ENCODE peak calls at places on chromosomes 1 and 21, in nine cellular contexts. N, M, E, R, D, G, W, J and V are unnamed samples.

GRCh38 chr1:36871146-36871971 is 163.0 kb downstream of the GRIK3 start:
- DNase-seq in N (no peak), M (no peak), E (no peak), R (no peak), D (no peak), G (no peak), W (no peak), J (peak; percentile 45), V (no peak)

GRCh38 chr1:93591291-93591832 is 90.3 kb downstream of the BCAR3 start:
- DNase-seq in N (peak; percentile 65), M (no peak), E (no peak), R (no peak), D (no peak), G (no peak), W (peak; percentile 55), J (no peak), V (no peak)

GRCh38 chr1:70779571-70779970 is 268.0 kb downstream of the PTGER3 start:
- DNase-seq in N (no peak), M (no peak), E (no peak), R (no peak), D (no peak), G (no peak), W (no peak), J (no peak), V (no peak)

GRCh38 chr1:67716800-67717199 is 31.8 kb downstream of the GADD45A start:
- DNase-seq in N (peak; percentile 83), M (no peak), E (peak; percentile 7), R (no peak), D (peak; percentile 96), G (no peak), W (peak; percentile 17), J (no peak), V (no peak)

GRCh38 chr1:20588634-20589225 is at the start of gene CDA:
- DNase-seq in N (peak; percentile 70), M (no peak), E (no peak), R (no peak), D (peak; percentile 76), G (no peak), W (peak; percentile 68), J (no peak), V (no peak)

GRCh38 chr1:92483442-92484170 is 3.1 kb downstream of the GFI1 start:
- DNase-seq in N (no peak), M (peak; percentile 70), E (no peak), R (no peak), D (no peak), G (peak; percentile 84), W (no peak), J (no peak), V (no peak)

GRCh38 chr1:20358761-20359263 is 68.1 kb downstream of the VWA5B1 start:
- DNase-seq in N (peak; percentile 45), M (no peak), E (no peak), R (no peak), D (peak; percentile 19), G (no peak), W (peak; percentile 23), J (no peak), V (no peak)

GRCh38 chr1:163168053-163168452 is 34.7 kb downstream of the RGS5 start:
- DNase-seq in N (peak; percentile 53), M (no peak), E (no peak), R (no peak), D (peak; percentile 84), G (no peak), W (peak; percentile 26), J (no peak), V (no peak)

GRCh38 chr1:31726715-31727114 is 22.9 kb upstream of the COL16A1 start:
- DNase-seq in N (no peak), M (no peak), E (no peak), R (no peak), D (no peak), G (no peak), W (no peak), J (no peak), V (no peak)

GRCh38 chr21:15000076-15000475 is 64.7 kb downstream of the NRIP1 start:
- DNase-seq in N (no peak), M (no peak), E (no peak), R (no peak), D (no peak), G (no peak), W (no peak), J (no peak), V (no peak)

GRCh38 chr1:197637406-197637805 is 137.9 kb downstream of the DENND1B start:
- DNase-seq in N (no peak), M (no peak), E (no peak), R (no peak), D (no peak), G (no peak), W (no peak), J (no peak), V (no peak)

GRCh38 chr1:27269276-27269675 is 34.8 kb downstream of the WDTC1 start:
- DNase-seq in N (no peak), M (no peak), E (no peak), R (no peak), D (no peak), G (no peak), W (no peak), J (no peak), V (no peak)

GRCh38 chr1:53543771-53544695 is 84.8 kb downstream of the DMRTB1 start:
- DNase-seq in N (no peak), M (no peak), E (no peak), R (no peak), D (no peak), G (no peak), W (no peak), J (no peak), V (no peak)

GRCh38 chr1:35726814-35727433 is 8.2 kb upstream of the C1orf216 start:
- DNase-seq in N (peak; percentile 65), M (no peak), E (peak; percentile 16), R (peak; percentile 72), D (peak; percentile 61), G (peak; percentile 66), W (peak; percentile 52), J (no peak), V (peak; percentile 12)

GRCh38 chr1:209895709-209896108 is 42.3 kb upstream of the SYT14 start:
- DNase-seq in N (no peak), M (peak; percentile 4), E (no peak), R (no peak), D (peak; percentile 91), G (no peak), W (no peak), J (no peak), V (no peak)

GRCh38 chr1:160544647-160545046 is 21.6 kb upstream of the SLAMF6 start:
- DNase-seq in N (peak; percentile 22), M (no peak), E (no peak), R (no peak), D (peak; percentile 24), G (no peak), W (peak; percentile 28), J (no peak), V (no peak)